ENCODE peak calls at places on chromosomes 3 and 15, in seven cellular contexts. Q is astrocyte of the spinal cord; P is mucosa of descending colon; O is CD8-positive, alpha-beta memory T cell; E is fibroblast of the aortic adventitia; F is WERI-Rb-1; A is bronchial epithelial cell. R is an unnamed sample.

GRCh38 chr3:126450219-126450618 is 25.5 kb downstream of the ZXDC start:
- DNase-seq in Q (no peak), P (no peak), O (no peak), E (no peak), F (no peak), A (no peak), R (no peak)

GRCh38 chr3:15038306-15038705 is 26.8 kb downstream of the MRPS25 start:
- DNase-seq in Q (no peak), P (no peak), O (no peak), E (no peak), F (no peak), A (no peak), R (no peak)

GRCh38 chr15:76512971-76513370 is 176.4 kb downstream of the ISL2 start:
- DNase-seq in Q (no peak), P (no peak), O (no peak), E (peak), F (no peak), A (peak), R (no peak)

GRCh38 chr15:42999201-42999779 is 78.7 kb upstream of the TTBK2 start:
- DNase-seq in Q (no peak), P (no peak), O (no peak), E (no peak), F (no peak), A (no peak), R (peak)

GRCh38 chr3:175672119-175672689 is 813.1 kb downstream of the NAALADL2 start:
- DNase-seq in Q (peak), P (no peak), O (no peak), E (peak), F (no peak), A (no peak), R (peak)

GRCh38 chr3:10638466-10638865 is 133.1 kb upstream of the ATP2B2 start:
- DNase-seq in Q (no peak), P (no peak), O (no peak), E (no peak), F (no peak), A (no peak), R (no peak)

GRCh38 chr15:72227192-72227586 is 3.8 kb downstream of the PKM start:
- DNase-seq in Q (peak), P (no peak), O (peak), E (peak), F (no peak), A (peak), R (peak)

GRCh38 chr3:68436619-68437411 is 495.5 kb downstream of the TAFA4 start:
- DNase-seq in Q (no peak), P (no peak), O (no peak), E (no peak), F (no peak), A (peak), R (no peak)

GRCh38 chr3:79846148-79846933 is 78.5 kb upstream of the ROBO1 start:
- DNase-seq in Q (no peak), P (no peak), O (no peak), E (no peak), F (peak), A (no peak), R (no peak)

GRCh38 chr3:66803706-66804496 is 194.2 kb upstream of the KBTBD8 start:
- DNase-seq in Q (no peak), P (no peak), O (no peak), E (no peak), F (no peak), A (no peak), R (no peak)

GRCh38 chr3:179181993-179182551 is 33.9 kb downstream of the PIK3CA start:
- DNase-seq in Q (peak), P (no peak), O (no peak), E (no peak), F (no peak), A (peak), R (peak)

GRCh38 chr3:197013989-197014388 is 15.6 kb downstream of the MELTF start:
- DNase-seq in Q (no peak), P (no peak), O (no peak), E (no peak), F (no peak), A (no peak), R (no peak)
- H3K4me3 ChIP-seq in Q (no peak), P (no peak), O (no peak), E (no peak), F (no peak), A (no peak), R (no peak)

DNA sequence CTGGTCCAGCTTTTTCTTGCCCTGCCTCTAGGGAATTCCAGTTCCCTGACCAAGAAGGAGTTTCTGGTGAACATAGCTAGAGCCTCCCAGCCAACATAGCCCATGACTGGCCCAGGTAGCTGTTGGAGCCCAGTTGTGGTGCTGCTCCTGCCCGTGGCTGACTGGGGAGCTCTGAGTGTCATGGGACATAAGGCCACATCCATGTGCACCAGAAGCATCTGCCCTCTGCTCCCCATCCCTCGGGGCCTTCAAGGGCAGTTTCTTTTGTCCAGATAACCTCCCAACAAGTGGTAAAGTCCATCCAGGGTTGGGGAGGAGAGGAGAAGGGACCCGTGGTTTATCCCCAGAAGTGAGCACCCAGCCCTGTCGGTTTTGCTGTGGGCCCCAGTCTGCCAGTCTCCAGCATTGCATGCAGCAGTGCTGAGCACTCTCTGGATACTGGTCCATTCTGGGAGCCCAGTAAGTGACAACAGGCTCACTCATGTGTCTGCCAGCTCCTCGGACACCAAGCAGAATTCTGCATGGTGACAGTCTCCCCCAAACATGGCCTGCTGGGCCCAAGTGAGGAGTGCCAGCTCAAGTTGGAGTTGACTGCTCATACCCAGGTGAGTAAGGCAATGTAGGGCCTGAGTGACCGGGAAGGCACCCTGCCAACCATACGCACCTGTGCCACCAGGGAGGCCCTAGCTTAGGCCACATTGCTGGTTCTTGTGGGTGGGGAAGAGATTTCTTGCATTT is 28.8 kb downstream of the ACAA1 start:
- DNase-seq in Q (no peak), P (no peak), O (no peak), E (no peak), F (no peak), A (no peak), R (no peak)
- H3K4me3 ChIP-seq in Q (no peak), P (no peak), O (no peak), E (no peak), F (no peak), A (no peak), R (no peak)

GRCh38 chr3:32041316-32041715 is 59.8 kb downstream of the ZNF860 start:
- DNase-seq in Q (no peak), P (peak), O (no peak), E (no peak), F (no peak), A (no peak), R (no peak)

GRCh38 chr3:32048487-32049174 is 57.8 kb upstream of the GPD1L start:
- DNase-seq in Q (no peak), P (no peak), O (no peak), E (no peak), F (no peak), A (no peak), R (no peak)

GRCh38 chr3:32046102-32046501 is 60.3 kb upstream of the GPD1L start:
- DNase-seq in Q (no peak), P (no peak), O (no peak), E (no peak), F (no peak), A (no peak), R (no peak)

GRCh38 chr3:32045091-32045964 is 61.1 kb upstream of the GPD1L start:
- DNase-seq in Q (peak), P (peak), O (no peak), E (peak), F (peak), A (peak), R (peak)
- H3K4me3 ChIP-seq in Q (no peak), P (no peak), O (no peak), E (no peak), F (no peak), A (peak), R (peak)

GRCh38 chr3:187166750-187167149 is 27.5 kb upstream of the RPL39L start:
- DNase-seq in Q (no peak), P (no peak), O (no peak), E (no peak), F (no peak), A (no peak), R (no peak)

GRCh38 chr3:187169231-187169960 is 27.9 kb upstream of the RTP1 start:
- DNase-seq in Q (no peak), P (no peak), O (no peak), E (peak), F (no peak), A (peak), R (peak)

GRCh38 chr3:187161556-187161955 is 22.3 kb upstream of the RPL39L start:
- DNase-seq in Q (no peak), P (no peak), O (no peak), E (no peak), F (no peak), A (no peak), R (no peak)

GRCh38 chr3:187167795-187168194 is 28.5 kb upstream of the RPL39L start:
- DNase-seq in Q (no peak), P (no peak), O (no peak), E (peak), F (no peak), A (no peak), R (no peak)

DNA sequence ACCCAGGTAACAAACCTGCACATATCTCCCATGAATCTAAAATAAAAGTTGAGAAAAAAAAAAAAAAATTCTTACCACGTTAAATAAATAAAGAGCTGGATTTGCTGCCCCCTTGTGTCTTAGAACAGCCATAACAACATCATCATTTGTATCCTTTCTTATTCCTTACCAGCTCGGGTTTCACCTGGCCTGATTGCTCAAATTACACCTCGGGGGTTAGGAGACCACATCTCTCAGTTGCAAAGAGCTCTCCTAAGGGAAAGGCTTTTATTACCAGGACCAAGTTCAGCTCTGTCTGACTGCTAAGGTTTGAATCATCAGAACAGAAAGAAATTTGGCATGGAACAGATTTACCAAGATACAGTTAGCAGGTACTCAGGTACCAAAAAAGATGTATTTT is 25.8 kb upstream of the RPL39L start:
- DNase-seq in Q (peak), P (peak), O (peak), E (peak), F (peak), A (peak), R (peak)
- H3K4me3 ChIP-seq in Q (no peak), P (no peak), O (no peak), E (no peak), F (no peak), A (no peak), R (no peak)